ENCODE peak calls at places on chromosomes 13 and 19, in ten cellular contexts. J is ascending aorta; U is stimulated activated CD4-positive, alpha-beta T cell treated with anti-CD3 and anti-CD28 coated beads, Interleukin-4, amount 100 ng/mL, for 1 hour; T is tibial artery; Y is OCI-LY7; C is activated CD4-positive, alpha-beta T cell treated with anti-CD3 and anti-CD28 coated beads for 36 hours; F is AG09309; Q is HFFc6; O is RWPE1; W is NCI-H1930. G is an unnamed sample.

GRCh38 chr19:7450243-7451223 is 38.3 kb downstream of the PEX11G start:
- DNase-seq in J (no peak), U (no peak), T (no peak), Y (peak; percentile 57), C (no peak), F (peak; percentile 13), Q (no peak), O (no peak), W (no peak), G (no peak)

GRCh38 chr13:107192289-107192688 is 624.4 kb upstream of the ARGLU1 start:
- DNase-seq in J (no peak), U (no peak), T (no peak), Y (no peak), C (no peak), F (no peak), Q (no peak), O (no peak), W (peak; percentile 44), G (no peak)

GRCh38 chr13:104567114-104567513 is 1500.9 kb upstream of the SLC10A2 start:
- DNase-seq in J (no peak), U (no peak), T (no peak), Y (no peak), C (no peak), F (no peak), Q (no peak), O (no peak), W (no peak), G (no peak)

GRCh38 chr13:110546933-110547332 is 14.6 kb downstream of the RAB20 start:
- DNase-seq in J (peak; percentile 86), U (no peak), T (peak; percentile 80), Y (no peak), C (no peak), F (peak; percentile 77), Q (peak; percentile 70), O (peak; percentile 89), W (no peak), G (no peak)

GRCh38 chr13:113851480-113851803 is 12.4 kb downstream of the GAS6 start:
- DNase-seq in J (no peak), U (no peak), T (no peak), Y (no peak), C (no peak), F (no peak), Q (no peak), O (no peak), W (no peak), G (no peak)

GRCh38 chr19:20928371-20928770 is 5.3 kb downstream of the ZNF85 start:
- DNase-seq in J (no peak), U (no peak), T (no peak), Y (no peak), C (no peak), F (peak; percentile 89), Q (peak; percentile 65), O (no peak), W (no peak), G (no peak)

GRCh38 chr19:8503506-8503905 is 1.1 kb upstream of the PRAM1 start:
- DNase-seq in J (no peak), U (no peak), T (no peak), Y (no peak), C (no peak), F (no peak), Q (no peak), O (no peak), W (no peak), G (no peak)

GRCh38 chr13:30924321-30924720 is 8.1 kb upstream of the TEX26 start:
- DNase-seq in J (no peak), U (no peak), T (no peak), Y (no peak), C (no peak), F (no peak), Q (no peak), O (no peak), W (no peak), G (no peak)

GRCh38 chr19:43957891-43958290 is 6.9 kb downstream of the ZNF221 start:
- DNase-seq in J (no peak), U (no peak), T (no peak), Y (no peak), C (no peak), F (peak; percentile 77), Q (peak; percentile 37), O (no peak), W (no peak), G (no peak)

GRCh38 chr19:58361900-58362271 is 665 bp downstream of the ZNF497 start:
- DNase-seq in J (peak; percentile 72), U (peak; percentile 48), T (no peak), Y (no peak), C (peak; percentile 70), F (no peak), Q (no peak), O (peak; percentile 55), W (peak; percentile 64), G (peak; percentile 73)

GRCh38 chr13:60701919-60702318 is 304.9 kb downstream of the TDRD3 start:
- DNase-seq in J (no peak), U (no peak), T (no peak), Y (no peak), C (no peak), F (no peak), Q (no peak), O (no peak), W (no peak), G (no peak)

GRCh38 chr13:36332986-36333385 is 13.2 kb downstream of the SPART start:
- DNase-seq in J (no peak), U (no peak), T (no peak), Y (no peak), C (no peak), F (no peak), Q (no peak), O (peak; percentile 67), W (no peak), G (no peak)

GRCh38 chr13:44857736-44858135 is 131.5 kb downstream of the NUFIP1 start:
- DNase-seq in J (no peak), U (no peak), T (no peak), Y (no peak), C (no peak), F (no peak), Q (no peak), O (no peak), W (no peak), G (no peak)

GRCh38 chr19:39557791-39558622 is 18.0 kb upstream of the EID2 start:
- DNase-seq in J (no peak), U (no peak), T (no peak), Y (peak; percentile 12), C (peak; percentile 38), F (no peak), Q (no peak), O (no peak), W (peak; percentile 76), G (no peak)

GRCh38 chr13:39362652-39363390 is 240.2 kb downstream of the LHFPL6 start:
- DNase-seq in J (no peak), U (no peak), T (no peak), Y (no peak), C (no peak), F (no peak), Q (no peak), O (no peak), W (no peak), G (no peak)

GRCh38 chr13:80012281-80012680 is 328.6 kb downstream of the SPRY2 start:
- DNase-seq in J (no peak), U (no peak), T (no peak), Y (no peak), C (no peak), F (no peak), Q (no peak), O (no peak), W (no peak), G (no peak)

GRCh38 chr19:2138061-2138728 is 13.2 kb downstream of the AP3D1 start:
- DNase-seq in J (no peak), U (no peak), T (no peak), Y (no peak), C (no peak), F (no peak), Q (no peak), O (no peak), W (no peak), G (no peak)

GRCh38 chr13:109146912-109147624 is 517.7 kb downstream of the MYO16 start:
- DNase-seq in J (no peak), U (no peak), T (no peak), Y (no peak), C (no peak), F (peak; percentile 66), Q (peak; percentile 89), O (peak; percentile 56), W (no peak), G (no peak)

GRCh38 chr19:2495651-2496316 is 19.9 kb downstream of the GADD45B start:
- DNase-seq in J (peak; percentile 85), U (no peak), T (peak; percentile 82), Y (no peak), C (no peak), F (no peak), Q (peak; percentile 56), O (no peak), W (no peak), G (no peak)

GRCh38 chr19:40269216-40269940 is 15.8 kb downstream of the AKT2 start:
- DNase-seq in J (no peak), U (no peak), T (no peak), Y (no peak), C (no peak), F (no peak), Q (no peak), O (no peak), W (no peak), G (no peak)

GRCh38 chr13:113220877-113221276 is 11.5 kb downstream of the CUL4A start:
- DNase-seq in J (no peak), U (peak; percentile 15), T (no peak), Y (no peak), C (peak; percentile 36), F (no peak), Q (no peak), O (no peak), W (no peak), G (peak; percentile 16)

GRCh38 chr19:43489310-43489709 is 15.2 kb downstream of the PHLDB3 start:
- DNase-seq in J (no peak), U (no peak), T (no peak), Y (no peak), C (no peak), F (no peak), Q (no peak), O (no peak), W (no peak), G (no peak)

GRCh38 chr13:50386527-50387123 is 371.4 kb downstream of the KCNRG start:
- DNase-seq in J (no peak), U (no peak), T (no peak), Y (no peak), C (no peak), F (peak; percentile 61), Q (no peak), O (no peak), W (no peak), G (no peak)

GRCh38 chr13:44393391-44393790 is 19.8 kb downstream of the SERP2 start:
- DNase-seq in J (peak; percentile 61), U (no peak), T (peak; percentile 55), Y (no peak), C (no peak), F (no peak), Q (no peak), O (no peak), W (no peak), G (no peak)

GRCh38 chr19:10173527-10173926 is 21.2 kb downstream of the DNMT1 start:
- DNase-seq in J (no peak), U (no peak), T (no peak), Y (no peak), C (no peak), F (no peak), Q (peak; percentile 57), O (no peak), W (no peak), G (no peak)

GRCh38 chr19:40567750-40568494 is 8.8 kb upstream of the SHKBP1 start:
- DNase-seq in J (no peak), U (no peak), T (no peak), Y (no peak), C (no peak), F (no peak), Q (no peak), O (no peak), W (no peak), G (no peak)

G was measured in activated naive CD8-positive, alpha-beta T cell treated with anti-CD3 and anti-CD28 coated beads, Interleukin-2, amount 50 U/mL, for 24 hours.